ENCODE peak calls at places on chromosome 17, in four cellular contexts. J is coronary artery; F is RKO; S is activated naive CD4-positive, alpha-beta T cell. M is an unnamed sample.
A peak's percentile ranks its signal among the peaks of the same experiment; 100 is the strongest.

GRCh38 chr17:41678907-41679739 is 9.6 kb upstream of the EIF1 start:
- DNase-seq in S (no peak), F (peak; percentile 68), J (no peak), M (no peak)

GRCh38 chr17:35795007-35795870 is at the start of gene MMP28:
- DNase-seq in J (no peak), F (no peak), S (no peak), M (peak; percentile 84)

GRCh38 chr17:924711-925480 is 54.7 kb downstream of the NXN start:
- DNase-seq in F (no peak), S (no peak), J (no peak), M (no peak)

GRCh38 chr17:48529191-48529979 is 1.4 kb downstream of the HOXB1 start:
- DNase-seq in J (no peak), S (no peak), F (no peak), M (no peak)

GRCh38 chr17:38602862-38603785 is 2.6 kb downstream of the SRCIN1 start:
- DNase-seq in F (no peak), J (no peak), S (no peak), M (no peak)

GRCh38 chr17:61366715-61367413 is 32.8 kb upstream of the TBX2 start:
- DNase-seq in J (no peak), S (no peak), F (no peak), M (no peak)

GRCh38 chr17:50127661-50128361 is 2.1 kb downstream of the SAMD14 start:
- DNase-seq in J (no peak), S (no peak), F (no peak), M (no peak)

GRCh38 chr17:64920419-64921172 is 1.3 kb upstream of the LRRC37A3 start:
- DNase-seq in J (no peak), F (no peak), S (no peak), M (no peak)

GRCh38 chr17:79992657-79993389 is 42.8 kb downstream of the TBC1D16 start:
- DNase-seq in S (no peak), F (no peak), J (peak; percentile 64), M (no peak)

M was measured in osteocyte.